ENCODE peak calls at places on chromosomes 11 and 22, in ten cellular contexts. One of them, this sample, is unnamed.

GRCh38 chr11:68369756-68370155 is 57.4 kb downstream of the LRP5 start:
- DNase-seq in activated T-cell treated with anti-CD3 and anti-CD28 coated beads, Interleukin-2, amount 50 U/mL, for 72 hours: no peak
- DNase-seq in T-helper 9 cell: no peak
- DNase-seq in NCI-H2029 treated with DMSO at 0.1 percent for 48 hours: no peak
- DNase-seq in anterior cingulate cortex: no peak
- DNase-seq in NCI-H748 treated with DMSO at 0.1 percent for 48 hours: no peak
- DNase-seq in posterior cingulate gyrus: no peak
- DNase-seq in stimulated activated CD4-positive, alpha-beta T cell treated with anti-CD3 and anti-CD28 coated beads, Interleukin-4, amount 100 ng/mL, for 4 hours: no peak
- DNase-seq in prostate gland: no peak
- DNase-seq in NCI-H146: no peak
- DNase-seq in this sample: no peak

GRCh38 chr11:131612576-131612975 is 242.2 kb downstream of the NTM start:
- DNase-seq in activated T-cell treated with anti-CD3 and anti-CD28 coated beads, Interleukin-2, amount 50 U/mL, for 72 hours: no peak
- DNase-seq in T-helper 9 cell: no peak
- DNase-seq in NCI-H2029 treated with DMSO at 0.1 percent for 48 hours: no peak
- DNase-seq in anterior cingulate cortex: no peak
- DNase-seq in NCI-H748 treated with DMSO at 0.1 percent for 48 hours: no peak
- DNase-seq in posterior cingulate gyrus: no peak
- DNase-seq in stimulated activated CD4-positive, alpha-beta T cell treated with anti-CD3 and anti-CD28 coated beads, Interleukin-4, amount 100 ng/mL, for 4 hours: no peak
- DNase-seq in prostate gland: no peak
- DNase-seq in NCI-H146: no peak
- DNase-seq in this sample: no peak

GRCh38 chr22:46036558-46037408 is 59.8 kb upstream of the WNT7B start:
- DNase-seq in activated T-cell treated with anti-CD3 and anti-CD28 coated beads, Interleukin-2, amount 50 U/mL, for 72 hours: peak; percentile 63
- DNase-seq in T-helper 9 cell: no peak
- DNase-seq in NCI-H2029 treated with DMSO at 0.1 percent for 48 hours: no peak
- DNase-seq in anterior cingulate cortex: no peak
- DNase-seq in NCI-H748 treated with DMSO at 0.1 percent for 48 hours: peak; percentile 27
- DNase-seq in posterior cingulate gyrus: no peak
- DNase-seq in stimulated activated CD4-positive, alpha-beta T cell treated with anti-CD3 and anti-CD28 coated beads, Interleukin-4, amount 100 ng/mL, for 4 hours: no peak
- DNase-seq in prostate gland: peak; percentile 44
- DNase-seq in NCI-H146: peak; percentile 55
- DNase-seq in this sample: peak; percentile 32

GRCh38 chr11:94593030-94593429 is 25.9 kb downstream of the PIWIL4 start:
- DNase-seq in activated T-cell treated with anti-CD3 and anti-CD28 coated beads, Interleukin-2, amount 50 U/mL, for 72 hours: no peak
- DNase-seq in T-helper 9 cell: no peak
- DNase-seq in NCI-H2029 treated with DMSO at 0.1 percent for 48 hours: no peak
- DNase-seq in anterior cingulate cortex: no peak
- DNase-seq in NCI-H748 treated with DMSO at 0.1 percent for 48 hours: no peak
- DNase-seq in posterior cingulate gyrus: no peak
- DNase-seq in stimulated activated CD4-positive, alpha-beta T cell treated with anti-CD3 and anti-CD28 coated beads, Interleukin-4, amount 100 ng/mL, for 4 hours: no peak
- DNase-seq in prostate gland: no peak
- DNase-seq in NCI-H146: no peak
- DNase-seq in this sample: no peak

GRCh38 chr22:28146401-28147304 is 227.6 kb upstream of the PITPNB start:
- DNase-seq in activated T-cell treated with anti-CD3 and anti-CD28 coated beads, Interleukin-2, amount 50 U/mL, for 72 hours: no peak
- DNase-seq in T-helper 9 cell: no peak
- DNase-seq in NCI-H2029 treated with DMSO at 0.1 percent for 48 hours: no peak
- DNase-seq in anterior cingulate cortex: no peak
- DNase-seq in NCI-H748 treated with DMSO at 0.1 percent for 48 hours: no peak
- DNase-seq in posterior cingulate gyrus: no peak
- DNase-seq in stimulated activated CD4-positive, alpha-beta T cell treated with anti-CD3 and anti-CD28 coated beads, Interleukin-4, amount 100 ng/mL, for 4 hours: no peak
- DNase-seq in prostate gland: no peak
- DNase-seq in NCI-H146: no peak
- DNase-seq in this sample: no peak

GRCh38 chr22:49780281-49780991 is 47.2 kb downstream of the BRD1 start:
- DNase-seq in activated T-cell treated with anti-CD3 and anti-CD28 coated beads, Interleukin-2, amount 50 U/mL, for 72 hours: no peak
- DNase-seq in T-helper 9 cell: no peak
- DNase-seq in NCI-H2029 treated with DMSO at 0.1 percent for 48 hours: no peak
- DNase-seq in anterior cingulate cortex: no peak
- DNase-seq in NCI-H748 treated with DMSO at 0.1 percent for 48 hours: no peak
- DNase-seq in posterior cingulate gyrus: no peak
- DNase-seq in stimulated activated CD4-positive, alpha-beta T cell treated with anti-CD3 and anti-CD28 coated beads, Interleukin-4, amount 100 ng/mL, for 4 hours: no peak
- DNase-seq in prostate gland: no peak
- DNase-seq in NCI-H146: no peak
- DNase-seq in this sample: no peak

GRCh38 chr22:37330200-37331033 is 48.1 kb downstream of the CYTH4 start:
- DNase-seq in activated T-cell treated with anti-CD3 and anti-CD28 coated beads, Interleukin-2, amount 50 U/mL, for 72 hours: peak; percentile 63
- DNase-seq in T-helper 9 cell: no peak
- DNase-seq in NCI-H2029 treated with DMSO at 0.1 percent for 48 hours: no peak
- DNase-seq in anterior cingulate cortex: peak; percentile 58
- DNase-seq in NCI-H748 treated with DMSO at 0.1 percent for 48 hours: peak; percentile 13
- DNase-seq in posterior cingulate gyrus: peak; percentile 80
- DNase-seq in stimulated activated CD4-positive, alpha-beta T cell treated with anti-CD3 and anti-CD28 coated beads, Interleukin-4, amount 100 ng/mL, for 4 hours: no peak
- DNase-seq in prostate gland: no peak
- DNase-seq in NCI-H146: peak; percentile 31
- DNase-seq in this sample: no peak

GRCh38 chr11:113552271-113552670 is 77.1 kb upstream of the DRD2 start:
- DNase-seq in activated T-cell treated with anti-CD3 and anti-CD28 coated beads, Interleukin-2, amount 50 U/mL, for 72 hours: no peak
- DNase-seq in T-helper 9 cell: no peak
- DNase-seq in NCI-H2029 treated with DMSO at 0.1 percent for 48 hours: no peak
- DNase-seq in anterior cingulate cortex: no peak
- DNase-seq in NCI-H748 treated with DMSO at 0.1 percent for 48 hours: no peak
- DNase-seq in posterior cingulate gyrus: no peak
- DNase-seq in stimulated activated CD4-positive, alpha-beta T cell treated with anti-CD3 and anti-CD28 coated beads, Interleukin-4, amount 100 ng/mL, for 4 hours: no peak
- DNase-seq in prostate gland: no peak
- DNase-seq in NCI-H146: no peak
- DNase-seq in this sample: no peak

GRCh38 chr11:72224587-72225410 is at the start of gene INPPL1:
- DNase-seq in activated T-cell treated with anti-CD3 and anti-CD28 coated beads, Interleukin-2, amount 50 U/mL, for 72 hours: peak; percentile 56
- DNase-seq in T-helper 9 cell: peak; percentile 25
- DNase-seq in NCI-H2029 treated with DMSO at 0.1 percent for 48 hours: no peak
- DNase-seq in anterior cingulate cortex: no peak
- DNase-seq in NCI-H748 treated with DMSO at 0.1 percent for 48 hours: no peak
- DNase-seq in posterior cingulate gyrus: peak; percentile 40
- DNase-seq in stimulated activated CD4-positive, alpha-beta T cell treated with anti-CD3 and anti-CD28 coated beads, Interleukin-4, amount 100 ng/mL, for 4 hours: peak; percentile 51
- DNase-seq in prostate gland: peak; percentile 65
- DNase-seq in NCI-H146: peak; percentile 37
- DNase-seq in this sample: peak; percentile 58

GRCh38 chr11:1644601-1645356 is 15.2 kb downstream of the KRTAP5-5 start:
- DNase-seq in activated T-cell treated with anti-CD3 and anti-CD28 coated beads, Interleukin-2, amount 50 U/mL, for 72 hours: no peak
- DNase-seq in T-helper 9 cell: no peak
- DNase-seq in NCI-H2029 treated with DMSO at 0.1 percent for 48 hours: no peak
- DNase-seq in anterior cingulate cortex: no peak
- DNase-seq in NCI-H748 treated with DMSO at 0.1 percent for 48 hours: no peak
- DNase-seq in posterior cingulate gyrus: no peak
- DNase-seq in stimulated activated CD4-positive, alpha-beta T cell treated with anti-CD3 and anti-CD28 coated beads, Interleukin-4, amount 100 ng/mL, for 4 hours: no peak
- DNase-seq in prostate gland: no peak
- DNase-seq in NCI-H146: no peak
- DNase-seq in this sample: no peak

GRCh38 chr11:103031834-103032233 is 60.1 kb downstream of the DCUN1D5 start:
- DNase-seq in activated T-cell treated with anti-CD3 and anti-CD28 coated beads, Interleukin-2, amount 50 U/mL, for 72 hours: no peak
- DNase-seq in T-helper 9 cell: no peak
- DNase-seq in NCI-H2029 treated with DMSO at 0.1 percent for 48 hours: no peak
- DNase-seq in anterior cingulate cortex: no peak
- DNase-seq in NCI-H748 treated with DMSO at 0.1 percent for 48 hours: no peak
- DNase-seq in posterior cingulate gyrus: no peak
- DNase-seq in stimulated activated CD4-positive, alpha-beta T cell treated with anti-CD3 and anti-CD28 coated beads, Interleukin-4, amount 100 ng/mL, for 4 hours: no peak
- DNase-seq in prostate gland: no peak
- DNase-seq in NCI-H146: no peak
- DNase-seq in this sample: no peak

GRCh38 chr22:37454857-37455686 is 27.8 kb upstream of the ELFN2 start:
- DNase-seq in activated T-cell treated with anti-CD3 and anti-CD28 coated beads, Interleukin-2, amount 50 U/mL, for 72 hours: no peak
- DNase-seq in T-helper 9 cell: no peak
- DNase-seq in NCI-H2029 treated with DMSO at 0.1 percent for 48 hours: no peak
- DNase-seq in anterior cingulate cortex: no peak
- DNase-seq in NCI-H748 treated with DMSO at 0.1 percent for 48 hours: no peak
- DNase-seq in posterior cingulate gyrus: no peak
- DNase-seq in stimulated activated CD4-positive, alpha-beta T cell treated with anti-CD3 and anti-CD28 coated beads, Interleukin-4, amount 100 ng/mL, for 4 hours: no peak
- DNase-seq in prostate gland: no peak
- DNase-seq in NCI-H146: peak; percentile 4
- DNase-seq in this sample: no peak

GRCh38 chr11:61827573-61828378 is at the start of gene FADS2:
- DNase-seq in activated T-cell treated with anti-CD3 and anti-CD28 coated beads, Interleukin-2, amount 50 U/mL, for 72 hours: peak; percentile 92
- DNase-seq in T-helper 9 cell: peak; percentile 81
- DNase-seq in NCI-H2029 treated with DMSO at 0.1 percent for 48 hours: peak; percentile 71
- DNase-seq in anterior cingulate cortex: peak; percentile 91
- DNase-seq in NCI-H748 treated with DMSO at 0.1 percent for 48 hours: peak; percentile 88
- DNase-seq in posterior cingulate gyrus: peak; percentile 96
- DNase-seq in stimulated activated CD4-positive, alpha-beta T cell treated with anti-CD3 and anti-CD28 coated beads, Interleukin-4, amount 100 ng/mL, for 4 hours: peak; percentile 65
- DNase-seq in prostate gland: peak; percentile 84
- DNase-seq in NCI-H146: peak; percentile 99
- DNase-seq in this sample: peak; percentile 76

GRCh38 chr11:134973801-134974200 is 561.8 kb upstream of the B3GAT1 start:
- DNase-seq in activated T-cell treated with anti-CD3 and anti-CD28 coated beads, Interleukin-2, amount 50 U/mL, for 72 hours: no peak
- DNase-seq in T-helper 9 cell: no peak
- DNase-seq in NCI-H2029 treated with DMSO at 0.1 percent for 48 hours: no peak
- DNase-seq in anterior cingulate cortex: no peak
- DNase-seq in NCI-H748 treated with DMSO at 0.1 percent for 48 hours: no peak
- DNase-seq in posterior cingulate gyrus: no peak
- DNase-seq in stimulated activated CD4-positive, alpha-beta T cell treated with anti-CD3 and anti-CD28 coated beads, Interleukin-4, amount 100 ng/mL, for 4 hours: no peak
- DNase-seq in prostate gland: no peak
- DNase-seq in NCI-H146: no peak
- DNase-seq in this sample: no peak

GRCh38 chr22:30609260-30610185 is 2.5 kb downstream of the TCN2 start:
- DNase-seq in activated T-cell treated with anti-CD3 and anti-CD28 coated beads, Interleukin-2, amount 50 U/mL, for 72 hours: peak; percentile 42
- DNase-seq in T-helper 9 cell: no peak
- DNase-seq in NCI-H2029 treated with DMSO at 0.1 percent for 48 hours: no peak
- DNase-seq in anterior cingulate cortex: no peak
- DNase-seq in NCI-H748 treated with DMSO at 0.1 percent for 48 hours: no peak
- DNase-seq in posterior cingulate gyrus: no peak
- DNase-seq in stimulated activated CD4-positive, alpha-beta T cell treated with anti-CD3 and anti-CD28 coated beads, Interleukin-4, amount 100 ng/mL, for 4 hours: no peak
- DNase-seq in prostate gland: no peak
- DNase-seq in NCI-H146: no peak
- DNase-seq in this sample: no peak

GRCh38 chr11:81207421-81208054 is 1526.1 kb downstream of the FAM181B start:
- DNase-seq in activated T-cell treated with anti-CD3 and anti-CD28 coated beads, Interleukin-2, amount 50 U/mL, for 72 hours: no peak
- DNase-seq in T-helper 9 cell: no peak
- DNase-seq in NCI-H2029 treated with DMSO at 0.1 percent for 48 hours: no peak
- DNase-seq in anterior cingulate cortex: no peak
- DNase-seq in NCI-H748 treated with DMSO at 0.1 percent for 48 hours: no peak
- DNase-seq in posterior cingulate gyrus: no peak
- DNase-seq in stimulated activated CD4-positive, alpha-beta T cell treated with anti-CD3 and anti-CD28 coated beads, Interleukin-4, amount 100 ng/mL, for 4 hours: no peak
- DNase-seq in prostate gland: no peak
- DNase-seq in NCI-H146: no peak
- DNase-seq in this sample: no peak

GRCh38 chr11:17864478-17864941 is 129.9 kb downstream of the KCNC1 start:
- DNase-seq in activated T-cell treated with anti-CD3 and anti-CD28 coated beads, Interleukin-2, amount 50 U/mL, for 72 hours: no peak
- DNase-seq in T-helper 9 cell: no peak
- DNase-seq in NCI-H2029 treated with DMSO at 0.1 percent for 48 hours: no peak
- DNase-seq in anterior cingulate cortex: no peak
- DNase-seq in NCI-H748 treated with DMSO at 0.1 percent for 48 hours: no peak
- DNase-seq in posterior cingulate gyrus: no peak
- DNase-seq in stimulated activated CD4-positive, alpha-beta T cell treated with anti-CD3 and anti-CD28 coated beads, Interleukin-4, amount 100 ng/mL, for 4 hours: no peak
- DNase-seq in prostate gland: no peak
- DNase-seq in NCI-H146: no peak
- DNase-seq in this sample: no peak

GRCh38 chr22:37197451-37198289 is 9.6 kb upstream of the C1QTNF6 start:
- DNase-seq in activated T-cell treated with anti-CD3 and anti-CD28 coated beads, Interleukin-2, amount 50 U/mL, for 72 hours: no peak
- DNase-seq in T-helper 9 cell: no peak
- DNase-seq in NCI-H2029 treated with DMSO at 0.1 percent for 48 hours: peak; percentile 83
- DNase-seq in anterior cingulate cortex: no peak
- DNase-seq in NCI-H748 treated with DMSO at 0.1 percent for 48 hours: no peak
- DNase-seq in posterior cingulate gyrus: no peak
- DNase-seq in stimulated activated CD4-positive, alpha-beta T cell treated with anti-CD3 and anti-CD28 coated beads, Interleukin-4, amount 100 ng/mL, for 4 hours: no peak
- DNase-seq in prostate gland: peak; percentile 38
- DNase-seq in NCI-H146: no peak
- DNase-seq in this sample: peak; percentile 36

GRCh38 chr11:65424200-65425104 is 1.9 kb downstream of the NEAT1 start:
- DNase-seq in activated T-cell treated with anti-CD3 and anti-CD28 coated beads, Interleukin-2, amount 50 U/mL, for 72 hours: peak; percentile 90
- DNase-seq in T-helper 9 cell: peak; percentile 41
- DNase-seq in NCI-H2029 treated with DMSO at 0.1 percent for 48 hours: no peak
- DNase-seq in anterior cingulate cortex: no peak
- DNase-seq in NCI-H748 treated with DMSO at 0.1 percent for 48 hours: no peak
- DNase-seq in posterior cingulate gyrus: peak; percentile 11
- DNase-seq in stimulated activated CD4-positive, alpha-beta T cell treated with anti-CD3 and anti-CD28 coated beads, Interleukin-4, amount 100 ng/mL, for 4 hours: peak; percentile 67
- DNase-seq in prostate gland: no peak
- DNase-seq in NCI-H146: no peak
- DNase-seq in this sample: peak; percentile 66

GRCh38 chr11:59849129-59849528 is 3.8 kb upstream of the CBLIF start:
- DNase-seq in activated T-cell treated with anti-CD3 and anti-CD28 coated beads, Interleukin-2, amount 50 U/mL, for 72 hours: no peak
- DNase-seq in T-helper 9 cell: no peak
- DNase-seq in NCI-H2029 treated with DMSO at 0.1 percent for 48 hours: no peak
- DNase-seq in anterior cingulate cortex: no peak
- DNase-seq in NCI-H748 treated with DMSO at 0.1 percent for 48 hours: no peak
- DNase-seq in posterior cingulate gyrus: no peak
- DNase-seq in stimulated activated CD4-positive, alpha-beta T cell treated with anti-CD3 and anti-CD28 coated beads, Interleukin-4, amount 100 ng/mL, for 4 hours: no peak
- DNase-seq in prostate gland: no peak
- DNase-seq in NCI-H146: no peak
- DNase-seq in this sample: no peak

GRCh38 chr11:118633979-118634378 is 26.6 kb downstream of the PHLDB1 start:
- DNase-seq in activated T-cell treated with anti-CD3 and anti-CD28 coated beads, Interleukin-2, amount 50 U/mL, for 72 hours: no peak
- DNase-seq in T-helper 9 cell: no peak
- DNase-seq in NCI-H2029 treated with DMSO at 0.1 percent for 48 hours: no peak
- DNase-seq in anterior cingulate cortex: no peak
- DNase-seq in NCI-H748 treated with DMSO at 0.1 percent for 48 hours: no peak
- DNase-seq in posterior cingulate gyrus: no peak
- DNase-seq in stimulated activated CD4-positive, alpha-beta T cell treated with anti-CD3 and anti-CD28 coated beads, Interleukin-4, amount 100 ng/mL, for 4 hours: no peak
- DNase-seq in prostate gland: no peak
- DNase-seq in NCI-H146: no peak
- DNase-seq in this sample: no peak

GRCh38 chr22:37633693-37634504 is 5.6 kb upstream of the SH3BP1 start:
- DNase-seq in activated T-cell treated with anti-CD3 and anti-CD28 coated beads, Interleukin-2, amount 50 U/mL, for 72 hours: peak; percentile 79
- DNase-seq in T-helper 9 cell: no peak
- DNase-seq in NCI-H2029 treated with DMSO at 0.1 percent for 48 hours: no peak
- DNase-seq in anterior cingulate cortex: peak; percentile 58
- DNase-seq in NCI-H748 treated with DMSO at 0.1 percent for 48 hours: no peak
- DNase-seq in posterior cingulate gyrus: peak; percentile 74
- DNase-seq in stimulated activated CD4-positive, alpha-beta T cell treated with anti-CD3 and anti-CD28 coated beads, Interleukin-4, amount 100 ng/mL, for 4 hours: peak; percentile 46
- DNase-seq in prostate gland: peak; percentile 40
- DNase-seq in NCI-H146: no peak
- DNase-seq in this sample: peak; percentile 73

GRCh38 chr11:19345848-19346681 is 105.3 kb upstream of the E2F8 start:
- DNase-seq in activated T-cell treated with anti-CD3 and anti-CD28 coated beads, Interleukin-2, amount 50 U/mL, for 72 hours: no peak
- DNase-seq in T-helper 9 cell: no peak
- DNase-seq in NCI-H2029 treated with DMSO at 0.1 percent for 48 hours: peak; percentile 18
- DNase-seq in anterior cingulate cortex: peak; percentile 30
- DNase-seq in NCI-H748 treated with DMSO at 0.1 percent for 48 hours: peak; percentile 66
- DNase-seq in posterior cingulate gyrus: peak; percentile 66
- DNase-seq in stimulated activated CD4-positive, alpha-beta T cell treated with anti-CD3 and anti-CD28 coated beads, Interleukin-4, amount 100 ng/mL, for 4 hours: no peak
- DNase-seq in prostate gland: no peak
- DNase-seq in NCI-H146: peak; percentile 31
- DNase-seq in this sample: no peak

GRCh38 chr22:46072981-46073682 is 77.2 kb upstream of the PPARA start:
- DNase-seq in activated T-cell treated with anti-CD3 and anti-CD28 coated beads, Interleukin-2, amount 50 U/mL, for 72 hours: no peak
- DNase-seq in T-helper 9 cell: no peak
- DNase-seq in NCI-H2029 treated with DMSO at 0.1 percent for 48 hours: no peak
- DNase-seq in anterior cingulate cortex: no peak
- DNase-seq in NCI-H748 treated with DMSO at 0.1 percent for 48 hours: no peak
- DNase-seq in posterior cingulate gyrus: peak; percentile 6
- DNase-seq in stimulated activated CD4-positive, alpha-beta T cell treated with anti-CD3 and anti-CD28 coated beads, Interleukin-4, amount 100 ng/mL, for 4 hours: no peak
- DNase-seq in prostate gland: no peak
- DNase-seq in NCI-H146: no peak
- DNase-seq in this sample: no peak

GRCh38 chr11:70942593-70942992 is 309.8 kb downstream of the SHANK2 start:
- DNase-seq in activated T-cell treated with anti-CD3 and anti-CD28 coated beads, Interleukin-2, amount 50 U/mL, for 72 hours: no peak
- DNase-seq in T-helper 9 cell: no peak
- DNase-seq in NCI-H2029 treated with DMSO at 0.1 percent for 48 hours: peak; percentile 12
- DNase-seq in anterior cingulate cortex: no peak
- DNase-seq in NCI-H748 treated with DMSO at 0.1 percent for 48 hours: no peak
- DNase-seq in posterior cingulate gyrus: no peak
- DNase-seq in stimulated activated CD4-positive, alpha-beta T cell treated with anti-CD3 and anti-CD28 coated beads, Interleukin-4, amount 100 ng/mL, for 4 hours: no peak
- DNase-seq in prostate gland: no peak
- DNase-seq in NCI-H146: no peak
- DNase-seq in this sample: no peak

GRCh38 chr11:128757235-128757711 is 63.4 kb downstream of the FLI1 start:
- DNase-seq in activated T-cell treated with anti-CD3 and anti-CD28 coated beads, Interleukin-2, amount 50 U/mL, for 72 hours: peak; percentile 77
- DNase-seq in T-helper 9 cell: peak; percentile 48
- DNase-seq in NCI-H2029 treated with DMSO at 0.1 percent for 48 hours: no peak
- DNase-seq in anterior cingulate cortex: no peak
- DNase-seq in NCI-H748 treated with DMSO at 0.1 percent for 48 hours: no peak
- DNase-seq in posterior cingulate gyrus: no peak
- DNase-seq in stimulated activated CD4-positive, alpha-beta T cell treated with anti-CD3 and anti-CD28 coated beads, Interleukin-4, amount 100 ng/mL, for 4 hours: peak; percentile 53
- DNase-seq in prostate gland: no peak
- DNase-seq in NCI-H146: peak; percentile 47
- DNase-seq in this sample: peak; percentile 56

GRCh38 chr22:29867260-29867659 is 15.7 kb upstream of the MTMR3 start:
- DNase-seq in activated T-cell treated with anti-CD3 and anti-CD28 coated beads, Interleukin-2, amount 50 U/mL, for 72 hours: no peak
- DNase-seq in T-helper 9 cell: no peak
- DNase-seq in NCI-H2029 treated with DMSO at 0.1 percent for 48 hours: no peak
- DNase-seq in anterior cingulate cortex: no peak
- DNase-seq in NCI-H748 treated with DMSO at 0.1 percent for 48 hours: no peak
- DNase-seq in posterior cingulate gyrus: no peak
- DNase-seq in stimulated activated CD4-positive, alpha-beta T cell treated with anti-CD3 and anti-CD28 coated beads, Interleukin-4, amount 100 ng/mL, for 4 hours: no peak
- DNase-seq in prostate gland: no peak
- DNase-seq in NCI-H146: no peak
- DNase-seq in this sample: no peak

GRCh38 chr22:39421691-39422090 is 22.1 kb downstream of the TAB1 start:
- DNase-seq in activated T-cell treated with anti-CD3 and anti-CD28 coated beads, Interleukin-2, amount 50 U/mL, for 72 hours: no peak
- DNase-seq in T-helper 9 cell: no peak
- DNase-seq in NCI-H2029 treated with DMSO at 0.1 percent for 48 hours: no peak
- DNase-seq in anterior cingulate cortex: no peak
- DNase-seq in NCI-H748 treated with DMSO at 0.1 percent for 48 hours: no peak
- DNase-seq in posterior cingulate gyrus: no peak
- DNase-seq in stimulated activated CD4-positive, alpha-beta T cell treated with anti-CD3 and anti-CD28 coated beads, Interleukin-4, amount 100 ng/mL, for 4 hours: no peak
- DNase-seq in prostate gland: no peak
- DNase-seq in NCI-H146: no peak
- DNase-seq in this sample: no peak

This sample was measured in activated CD4-positive, CD25-positive, alpha-beta regulatory T cell treated with anti-CD3 and anti-CD28 coated beads, Interleukin-2, amount 50 U/mL, for 72 hours.